ENCODE peak calls at places on chromosomes 7 and 10, in nine cellular contexts. L, O, T, Q, V, R, H, F and Y are unnamed samples.

GRCh38 chr7:78803471-78803870 is 650.0 kb downstream of the MAGI2 start:
- DNase-seq in L (no peak), O (no peak), T (no peak), Q (no peak), V (no peak), R (no peak), H (no peak), F (no peak), Y (no peak)

GRCh38 chr10:93445097-93445960 is 36.8 kb downstream of the MYOF start:
- DNase-seq in L (peak; percentile 98), O (peak; percentile 92), T (peak; percentile 84), Q (peak; percentile 11), V (peak; percentile 96), R (peak; percentile 95), H (peak; percentile 100), F (peak; percentile 97), Y (no peak)

GRCh38 chr10:95097805-95098204 is 28.5 kb upstream of the CYP2C8 start:
- DNase-seq in L (no peak), O (no peak), T (no peak), Q (no peak), V (no peak), R (no peak), H (no peak), F (no peak), Y (no peak)

GRCh38 chr7:150842018-150842417 is 10.3 kb upstream of the AOC1 start:
- DNase-seq in L (no peak), O (no peak), T (no peak), Q (no peak), V (no peak), R (no peak), H (no peak), F (no peak), Y (no peak)

GRCh38 chr10:34906021-34906965 is 91.2 kb upstream of the PARD3 start:
- DNase-seq in L (peak; percentile 55), O (peak; percentile 41), T (no peak), Q (no peak), V (no peak), R (no peak), H (no peak), F (peak; percentile 82), Y (no peak)

GRCh38 chr7:2522780-2523433 is 3.3 kb downstream of the LFNG start:
- DNase-seq in L (no peak), O (no peak), T (peak; percentile 56), Q (no peak), V (peak; percentile 35), R (no peak), H (peak; percentile 52), F (peak; percentile 63), Y (no peak)

GRCh38 chr7:143965280-143965679 is 10.6 kb downstream of the OR2F1 start:
- DNase-seq in L (no peak), O (no peak), T (no peak), Q (no peak), V (no peak), R (no peak), H (no peak), F (no peak), Y (no peak)

GRCh38 chr7:68439897-68440296 is 1158.4 kb upstream of the AUTS2 start:
- DNase-seq in L (no peak), O (no peak), T (no peak), Q (no peak), V (no peak), R (no peak), H (no peak), F (no peak), Y (no peak)

GRCh38 chr7:5699467-5699866 is 82.0 kb downstream of the RNF216 start:
- DNase-seq in L (peak; percentile 42), O (no peak), T (no peak), Q (no peak), V (no peak), R (no peak), H (no peak), F (no peak), Y (no peak)

GRCh38 chr10:63700209-63700934 is 179.2 kb downstream of the REEP3 start:
- DNase-seq in L (peak; percentile 99), O (peak; percentile 54), T (peak; percentile 85), Q (no peak), V (peak; percentile 54), R (no peak), H (peak; percentile 42), F (no peak), Y (no peak)

GRCh38 chr10:67815571-67816059 is 22.4 kb downstream of the DNAJC12 start:
- DNase-seq in L (peak; percentile 43), O (no peak), T (no peak), Q (no peak), V (peak; percentile 71), R (no peak), H (no peak), F (peak; percentile 36), Y (no peak)

GRCh38 chr7:130430841-130431713 is 9.7 kb downstream of the CEP41 start:
- DNase-seq in L (peak; percentile 86), O (no peak), T (no peak), Q (no peak), V (no peak), R (no peak), H (no peak), F (no peak), Y (no peak)

GRCh38 chr10:102743078-102743587 is 615 bp upstream of the WBP1L start:
- DNase-seq in L (no peak), O (no peak), T (no peak), Q (no peak), V (no peak), R (no peak), H (no peak), F (no peak), Y (no peak)

GRCh38 chr10:98513704-98514103 is 67.0 kb upstream of the HPS1 start:
- DNase-seq in L (no peak), O (no peak), T (no peak), Q (no peak), V (no peak), R (no peak), H (no peak), F (no peak), Y (no peak)

GRCh38 chr7:50379539-50379938 is 70.6 kb downstream of the FIGNL1 start:
- DNase-seq in L (no peak), O (no peak), T (no peak), Q (no peak), V (no peak), R (no peak), H (no peak), F (no peak), Y (no peak)
- H3K27ac ChIP-seq in L (no peak overlapping the region), O (no peak overlapping the region), T (no peak overlapping the region), Q (no peak overlapping the region), V (no peak overlapping the region), R (no peak overlapping the region), H (no peak overlapping the region), F (no peak overlapping the region), Y (peak overlapping the region; percentile 14)

DNA sequence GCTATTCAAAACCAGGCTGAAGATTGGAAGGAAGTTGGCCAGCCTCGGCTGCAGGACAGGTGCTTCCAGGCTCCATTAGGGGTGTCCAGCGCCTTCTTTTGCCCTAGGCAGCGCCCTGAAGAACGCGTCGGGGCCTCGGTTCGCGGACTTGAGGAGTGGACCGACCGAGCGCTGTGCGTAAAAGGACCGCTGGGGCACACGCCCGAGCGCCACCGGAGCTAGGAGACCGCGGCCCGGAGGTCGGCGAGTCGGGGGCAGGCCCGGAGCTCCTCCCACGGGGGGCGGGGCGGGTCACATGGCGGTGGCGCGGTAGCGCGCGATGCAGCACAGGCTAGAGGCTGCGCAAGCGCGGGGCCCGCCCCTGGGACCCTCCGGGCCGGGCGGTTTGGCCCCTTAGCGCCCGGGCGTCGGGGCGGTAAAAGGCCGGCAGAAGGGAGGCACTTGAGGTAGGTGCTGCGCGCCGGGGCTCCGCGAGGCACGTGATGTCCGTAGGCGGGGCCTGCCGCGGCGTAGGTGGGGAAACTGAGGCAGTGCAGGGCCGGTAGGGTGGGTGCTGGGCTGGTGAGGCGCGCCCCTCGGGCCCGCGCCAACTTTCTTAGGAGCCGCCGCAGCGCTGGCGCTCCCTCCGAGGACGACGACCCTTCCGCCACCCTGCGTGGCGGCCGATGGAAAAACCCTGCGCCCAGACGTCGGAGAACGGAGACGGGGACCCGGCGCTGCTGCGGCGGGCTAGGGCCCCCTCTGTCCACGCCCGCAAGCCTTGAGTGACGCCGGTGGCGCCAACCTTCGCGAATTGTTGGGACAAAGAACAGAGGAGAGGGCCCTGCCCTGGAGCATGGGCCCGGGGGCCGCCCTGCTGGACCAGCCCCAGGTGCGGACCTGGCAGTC is at the start of gene PRXL2A:
- DNase-seq in L (no peak), O (peak; percentile 59), T (no peak), Q (peak; percentile 64), V (peak; percentile 92), R (peak; percentile 86), H (peak; percentile 86), F (peak; percentile 85), Y (peak; percentile 95)
- TF ChIP-seq POLR2A in L (no peak), O (peak; percentile 72), T (peak; percentile 76), Q (no peak), V (peak; percentile 71), R (no peak), H (peak; percentile 42), F (peak; percentile 82), Y (no peak)

DNA sequence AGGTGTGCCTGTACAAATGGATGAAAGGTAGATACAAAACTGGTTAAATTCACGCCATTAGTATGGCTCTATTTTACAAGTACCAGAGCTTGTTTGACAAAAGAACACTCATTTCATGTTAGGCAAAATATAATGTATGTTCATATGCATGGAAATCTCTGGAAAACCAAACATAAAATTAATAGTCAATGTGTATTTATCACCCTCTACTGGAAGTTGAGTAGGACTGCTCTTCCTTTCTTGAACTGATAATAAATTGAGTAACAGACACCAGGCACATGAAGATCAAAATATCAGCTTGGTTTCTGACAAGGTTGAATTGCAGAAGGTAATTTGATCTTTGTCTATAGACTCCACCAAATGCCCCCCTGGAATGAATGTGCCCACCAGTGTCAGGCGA is 19.8 kb upstream of the AKR1B1 start:
- DNase-seq in L (peak; percentile 25), O (no peak), T (no peak), Q (no peak), V (no peak), R (no peak), H (no peak), F (no peak), Y (no peak)
- TF ChIP-seq CTCF in L (peak; percentile 40), O (no peak), T (no peak), Q (no peak), V (peak; percentile 48), R (no peak), H (no peak), F (no peak), Y (no peak)

GRCh38 chr10:69345890-69346474 is 67.7 kb downstream of the HK1 start:
- DNase-seq in L (no peak), O (no peak), T (no peak), Q (no peak), V (no peak), R (no peak), H (no peak), F (no peak), Y (no peak)

GRCh38 chr10:69349542-69349888 is 67.2 kb downstream of the TACR2 start:
- DNase-seq in L (no peak), O (no peak), T (no peak), Q (no peak), V (no peak), R (no peak), H (no peak), F (no peak), Y (no peak)

GRCh38 chr10:69346776-69347175 is 68.5 kb downstream of the HK1 start:
- DNase-seq in L (no peak), O (no peak), T (no peak), Q (no peak), V (no peak), R (no peak), H (no peak), F (no peak), Y (no peak)

GRCh38 chr10:69351589-69351988 is 65.1 kb downstream of the TACR2 start:
- DNase-seq in L (no peak), O (no peak), T (no peak), Q (no peak), V (no peak), R (no peak), H (no peak), F (no peak), Y (no peak)

GRCh38 chr10:69348824-69349541 is 67.7 kb downstream of the TACR2 start:
- DNase-seq in L (peak; percentile 94), O (peak; percentile 71), T (no peak), Q (no peak), V (peak; percentile 54), R (peak; percentile 85), H (no peak), F (no peak), Y (no peak)
- H3K27ac ChIP-seq in L (no peak overlapping the region), O (no peak overlapping the region), T (no peak overlapping the region), Q (peak overlapping the region; percentile 25), V (peak overlapping the region; percentile 66), R (peak overlapping the region; percentile 75), H (peak overlapping the region; percentile 59), F (peak overlapping the region; percentile 48), Y (peak overlapping the region; percentile 80)